ENCODE peak calls at places on chromosomes 16 and 17, in ten cellular contexts. L, A, W, P, R, Y, Z, K, D and X are unnamed samples. For H3K4me1, the result is how much of the 10 kb centered on the place peaks cover.

GRCh38 chr16:87123356-87124001 is 193.7 kb downstream of the C16orf95 start:
- DNase-seq in L (no peak), A (no peak), W (no peak), P (no peak), R (no peak), Y (no peak), Z (no peak), K (no peak), D (no peak), X (no peak)

GRCh38 chr16:66250686-66251405 is 115.6 kb upstream of the CDH5 start:
- DNase-seq in L (no peak), A (peak), W (peak), P (no peak), R (peak), Y (peak), Z (no peak), K (peak), D (no peak), X (peak)

GRCh38 chr17:62188713-62189112 is 123.6 kb upstream of the MED13 start:
- DNase-seq in L (peak), A (peak), W (no peak), P (no peak), R (no peak), Y (no peak), Z (no peak), K (no peak), D (no peak), X (no peak)

GRCh38 chr17:46949291-46950174 is 26.6 kb downstream of the GOSR2 start:
- DNase-seq in L (no peak), A (no peak), W (no peak), P (no peak), R (no peak), Y (no peak), Z (no peak), K (no peak), D (no peak), X (no peak)

GRCh38 chr16:61237804-61238485 is 798.3 kb downstream of the CDH8 start:
- DNase-seq in L (no peak), A (no peak), W (no peak), P (no peak), R (no peak), Y (no peak), Z (no peak), K (no peak), D (peak), X (no peak)

GRCh38 chr16:53404959-53405358 is 29.3 kb upstream of the RBL2 start:
- DNase-seq in L (no peak), A (no peak), W (no peak), P (no peak), R (no peak), Y (no peak), Z (no peak), K (peak), D (no peak), X (no peak)

GRCh38 chr17:39306509-39307212 is 80.9 kb upstream of the STAC2 start:
- DNase-seq in L (no peak), A (no peak), W (no peak), P (no peak), R (no peak), Y (no peak), Z (no peak), K (peak), D (peak), X (no peak)

GRCh38 chr16:72897707-72898106 is 150.2 kb downstream of the ZFHX3 start:
- DNase-seq in L (no peak), A (no peak), W (no peak), P (no peak), R (no peak), Y (no peak), Z (no peak), K (no peak), D (no peak), X (no peak)

GRCh38 chr17:77738666-77739531 is 219.6 kb upstream of the TNRC6C start:
- DNase-seq in L (no peak), A (peak), W (no peak), P (no peak), R (peak), Y (no peak), Z (peak), K (no peak), D (no peak), X (peak)

GRCh38 chr17:10127819-10128375 is 70.5 kb downstream of the GAS7 start:
- DNase-seq in L (no peak), A (peak), W (peak), P (no peak), R (peak), Y (peak), Z (peak), K (peak), D (no peak), X (peak)

GRCh38 chr17:80160536-80160935 is 9.3 kb upstream of the CARD14 start:
- DNase-seq in L (no peak), A (no peak), W (no peak), P (no peak), R (no peak), Y (no peak), Z (no peak), K (no peak), D (no peak), X (no peak)

GRCh38 chr16:28931801-28932225 is at the start of gene CD19:
- DNase-seq in L (no peak), A (no peak), W (no peak), P (no peak), R (no peak), Y (no peak), Z (no peak), K (no peak), D (no peak), X (no peak)

GRCh38 chr16:27286446-27286845 is 17.9 kb upstream of the NSMCE1 start:
- DNase-seq in L (peak), A (no peak), W (no peak), P (no peak), R (no peak), Y (no peak), Z (no peak), K (peak), D (no peak), X (peak)

GRCh38 chr17:29569245-29569950 is 897 bp downstream of the TP53I13 start:
- DNase-seq in L (no peak), A (peak), W (peak), P (no peak), R (no peak), Y (peak), Z (no peak), K (no peak), D (no peak), X (peak)

GRCh38 chr17:42989146-42989545 is 8.8 kb downstream of the RUNDC1 start:
- DNase-seq in L (no peak), A (no peak), W (no peak), P (no peak), R (no peak), Y (no peak), Z (no peak), K (no peak), D (no peak), X (no peak)

GRCh38 chr17:59299400-59300092 is 31.9 kb upstream of the YPEL2 start:
- DNase-seq in L (no peak), A (no peak), W (no peak), P (no peak), R (no peak), Y (no peak), Z (no peak), K (no peak), D (no peak), X (no peak)

GRCh38 chr17:51059781-51060180 is 60.9 kb downstream of the SPAG9 start:
- DNase-seq in L (no peak), A (no peak), W (no peak), P (no peak), R (no peak), Y (no peak), Z (no peak), K (peak), D (no peak), X (no peak)

GRCh38 chr16:85312174-85312573 is 199.9 kb upstream of the CIBAR2 start:
- DNase-seq in L (no peak), A (no peak), W (no peak), P (no peak), R (no peak), Y (no peak), Z (no peak), K (no peak), D (no peak), X (no peak)

GRCh38 chr16:85311741-85312140 is 199.5 kb upstream of the CIBAR2 start:
- DNase-seq in L (no peak), A (no peak), W (no peak), P (no peak), R (no peak), Y (no peak), Z (no peak), K (no peak), D (no peak), X (no peak)

GRCh38 chr16:85314633-85315032 is 202.4 kb upstream of the CIBAR2 start:
- DNase-seq in L (no peak), A (no peak), W (no peak), P (no peak), R (no peak), Y (no peak), Z (no peak), K (no peak), D (no peak), X (no peak)

GRCh38 chr16:85312642-85313540 is 200.6 kb upstream of the CIBAR2 start:
- DNase-seq in L (no peak), A (no peak), W (no peak), P (no peak), R (no peak), Y (no peak), Z (no peak), K (no peak), D (no peak), X (no peak)

GRCh38 chr16:85313541-85314208 is 201.4 kb upstream of the CIBAR2 start:
- DNase-seq in L (no peak), A (no peak), W (no peak), P (no peak), R (no peak), Y (no peak), Z (no peak), K (peak), D (no peak), X (peak)
- H3K4me1 ChIP-seq in L (under half), A (under half), W (under half), P (under half), R (under half), Y (half or more), Z (under half), K (under half), D (half or more), X (under half)

GRCh38 chr17:78889525-78889924 is 13.5 kb downstream of the CEP295NL start:
- DNase-seq in L (no peak), A (no peak), W (no peak), P (no peak), R (no peak), Y (no peak), Z (no peak), K (no peak), D (no peak), X (no peak)
- H3K27ac ChIP-seq in L (no peak), A (peak), W (no peak), P (no peak), R (peak), Y (peak), Z (peak), K (no peak), D (no peak), X (no peak)

DNA sequence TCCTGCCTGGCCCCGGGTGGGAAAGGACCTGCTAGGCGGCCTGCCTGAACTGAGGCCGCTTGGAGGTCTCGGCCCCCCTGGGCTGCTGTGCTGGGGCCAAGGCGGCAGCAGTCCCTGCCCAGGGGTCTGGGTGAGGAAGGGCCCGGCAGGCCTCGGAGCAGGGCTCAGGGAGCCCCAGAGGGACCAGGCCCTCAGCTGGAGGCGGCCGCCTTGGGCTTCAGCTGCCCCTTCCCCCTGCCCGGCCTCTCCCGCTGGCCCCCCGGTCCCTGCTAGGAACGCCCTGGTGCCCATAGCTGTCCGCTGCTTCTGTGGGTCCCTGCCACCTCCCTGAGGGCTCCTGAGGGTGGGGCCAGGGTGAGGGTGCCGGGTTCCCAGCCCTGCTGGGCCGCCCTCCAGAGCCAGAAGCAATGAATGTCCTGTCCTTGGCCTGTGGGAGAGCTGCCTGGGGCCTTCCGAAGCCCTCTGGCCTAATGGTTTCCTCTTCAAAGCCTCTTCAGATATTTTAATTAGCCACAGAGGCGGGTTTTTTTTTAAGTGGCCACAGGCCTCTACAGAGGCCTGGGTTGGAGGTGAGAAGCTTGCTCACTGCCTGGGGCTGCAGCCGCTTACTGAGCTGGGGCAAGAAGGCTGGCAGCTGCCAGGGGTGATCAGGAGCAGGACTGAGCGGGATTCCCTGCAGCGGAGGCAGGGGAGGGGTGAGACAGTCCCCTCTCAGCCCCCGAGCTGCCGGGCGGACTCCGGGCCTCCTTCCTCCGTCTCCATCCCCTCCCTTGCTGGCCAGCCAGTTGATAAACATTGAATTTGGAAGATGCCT is 10.0 kb downstream of the CENPX start:
- DNase-seq in L (no peak), A (no peak), W (no peak), P (no peak), R (no peak), Y (no peak), Z (no peak), K (peak), D (no peak), X (no peak)
- H3K4me1 ChIP-seq in L (under half), A (under half), W (under half), P (under half), R (under half), Y (under half), Z (under half), K (under half), D (under half), X (under half)

GRCh38 chr16:3520861-3521260 is 20.1 kb downstream of the CLUAP1 start:
- DNase-seq in L (no peak), A (no peak), W (no peak), P (no peak), R (no peak), Y (no peak), Z (no peak), K (no peak), D (no peak), X (no peak)
- H3K27ac ChIP-seq in L (no peak), A (no peak), W (no peak), P (no peak), R (no peak), Y (no peak), Z (no peak), K (no peak), D (no peak), X (no peak)

DNA sequence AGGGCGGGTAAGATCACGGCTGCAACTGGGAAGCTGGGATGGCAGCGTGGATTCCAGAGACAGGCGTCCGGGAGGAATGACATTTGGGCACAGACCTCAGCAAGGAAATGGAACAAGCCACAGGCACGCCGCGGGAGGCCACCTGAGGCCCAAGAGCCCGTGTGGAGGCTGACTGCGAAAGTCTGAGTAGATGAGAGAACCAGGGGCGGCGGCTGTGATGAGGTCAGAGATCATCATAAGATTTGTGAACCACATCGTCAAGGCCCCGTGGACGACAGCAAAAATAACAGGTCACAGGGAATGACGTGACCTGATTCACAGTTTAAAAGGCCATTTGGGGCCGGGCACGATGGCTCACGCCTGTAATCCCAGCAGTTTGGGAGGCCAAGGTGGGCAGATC is 48.2 kb downstream of the MRM3 start:
- DNase-seq in L (no peak), A (no peak), W (no peak), P (no peak), R (no peak), Y (no peak), Z (no peak), K (no peak), D (no peak), X (no peak)
- H3K4me1 ChIP-seq in L (under half), A (under half), W (under half), P (under half), R (under half), Y (under half), Z (under half), K (under half), D (under half), X (under half)

GRCh38 chr16:57628782-57629181 is 352 bp downstream of the ADGRG1 start:
- DNase-seq in L (no peak), A (no peak), W (no peak), P (peak), R (no peak), Y (no peak), Z (no peak), K (no peak), D (no peak), X (no peak)

GRCh38 chr16:57627184-57627871 is 1.1 kb upstream of the ADGRG1 start:
- DNase-seq in L (peak), A (no peak), W (peak), P (peak), R (no peak), Y (peak), Z (no peak), K (peak), D (no peak), X (peak)

GRCh38 chr16:57626420-57627170 is 1.8 kb upstream of the ADGRG1 start:
- DNase-seq in L (no peak), A (no peak), W (peak), P (peak), R (no peak), Y (peak), Z (no peak), K (no peak), D (no peak), X (no peak)

GRCh38 chr16:57629516-57630401 is 1.3 kb downstream of the ADGRG1 start:
- DNase-seq in L (no peak), A (no peak), W (no peak), P (peak), R (no peak), Y (no peak), Z (no peak), K (no peak), D (no peak), X (no peak)

DNA sequence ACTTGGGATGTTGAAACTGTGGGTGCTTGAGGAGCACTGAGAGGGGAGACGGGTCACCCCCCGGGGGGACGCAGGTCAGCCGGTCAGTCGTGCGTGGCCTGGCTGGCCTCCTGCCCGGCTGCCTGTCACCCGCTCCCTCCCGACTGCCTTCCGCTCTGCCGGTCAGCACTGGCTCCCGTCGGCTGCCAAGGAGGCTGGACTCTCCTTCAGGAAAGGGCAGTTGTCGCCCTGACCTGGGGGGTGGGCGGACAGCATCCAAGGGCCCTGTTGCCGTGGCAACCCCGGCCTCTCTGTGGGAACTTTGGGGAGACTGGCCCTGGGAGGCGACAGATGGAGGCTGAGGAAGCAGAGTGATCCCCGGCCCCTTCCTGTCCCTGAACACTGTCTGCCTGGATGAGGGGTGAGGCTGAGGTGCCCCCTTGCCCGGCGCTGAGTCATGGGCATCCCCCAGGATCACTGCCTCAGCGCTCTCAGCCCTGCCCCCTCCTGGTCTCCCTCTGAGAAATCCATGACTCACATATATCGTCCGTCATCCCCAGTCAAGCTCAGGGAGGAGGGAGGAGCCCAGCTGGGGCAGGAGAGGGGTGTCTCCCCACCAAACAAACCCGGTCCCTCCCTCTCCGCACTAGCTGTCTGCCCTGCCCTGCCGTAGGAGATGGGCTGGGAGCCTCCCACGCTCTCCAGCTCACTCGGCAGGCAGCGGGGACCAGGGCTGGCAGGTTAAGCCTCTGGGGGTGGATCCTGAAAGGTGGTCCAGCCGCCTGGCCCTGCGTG is at the start of gene ADGRG1:
- DNase-seq in L (peak), A (peak), W (peak), P (peak), R (peak), Y (peak), Z (peak), K (peak), D (peak), X (peak)
- H3K27ac ChIP-seq in L (peak), A (no peak), W (peak), P (no peak), R (peak), Y (peak), Z (peak), K (peak), D (no peak), X (peak)